ENCODE peak calls at places on chromosomes 13 and 19, in six cellular contexts. Y, M, Q, C, I and K are unnamed samples.

GRCh38 chr19:13159713-13160112 is 9.5 kb downstream of the IER2 start:
- DNase-seq in C (no peak), I (no peak), Y (no peak), M (no peak), Q (no peak), K (no peak)

GRCh38 chr19:38183227-38183914 is 40.7 kb downstream of the DPF1 start:
- DNase-seq in Q (no peak), Y (no peak), I (no peak), C (peak), M (no peak), K (peak)

GRCh38 chr19:11435833-11436313 is 438 bp downstream of the PRKCSH start:
- DNase-seq in M (no peak), Y (peak), Q (peak), I (peak), C (no peak), K (no peak)

GRCh38 chr19:48480151-48480475 is 10.9 kb downstream of the CYTH2 start:
- DNase-seq in C (peak), I (no peak), Q (peak), M (no peak), Y (peak), K (no peak)

GRCh38 chr13:65336106-65336603 is 1894.0 kb downstream of the PCDH9 start:
- DNase-seq in Q (no peak), I (no peak), Y (no peak), M (no peak), C (no peak), K (no peak)

GRCh38 chr19:47444388-47444821 is 25.1 kb upstream of the MEIS3 start:
- DNase-seq in C (no peak), I (peak), Y (no peak), M (no peak), Q (peak), K (no peak)

GRCh38 chr13:34459856-34460255 is 482.2 kb upstream of the NBEA start:
- DNase-seq in Q (no peak), I (no peak), M (no peak), C (no peak), Y (no peak), K (no peak)

GRCh38 chr13:86464193-86464592 is 665.0 kb upstream of the SLITRK6 start:
- DNase-seq in Q (no peak), C (no peak), I (no peak), M (no peak), Y (no peak), K (no peak)

GRCh38 chr19:46898731-46899130 is 37.9 kb downstream of the ARHGAP35 start:
- DNase-seq in C (no peak), Q (no peak), M (no peak), Y (no peak), I (peak), K (no peak)

GRCh38 chr13:103794526-103794925 is 728.3 kb upstream of the SLC10A2 start:
- DNase-seq in C (no peak), I (no peak), Y (no peak), M (no peak), Q (no peak), K (no peak)

GRCh38 chr19:8085606-8086464 is 33.3 kb downstream of the CCL25 start:
- DNase-seq in Q (peak), Y (peak), I (peak), M (no peak), C (no peak), K (no peak)

GRCh38 chr19:55348317-55349034 is 6.0 kb downstream of the COX6B2 start:
- DNase-seq in I (no peak), Y (no peak), Q (no peak), M (no peak), C (no peak), K (peak)

GRCh38 chr19:54248016-54248601 is 5.5 kb upstream of the LILRA6 start:
- DNase-seq in I (no peak), Y (peak), Q (peak), C (no peak), M (no peak), K (no peak)

GRCh38 chr19:45406957-45407375 is 522 bp downstream of the POLR1G start:
- DNase-seq in Y (no peak), M (no peak), C (no peak), I (peak), Q (peak), K (no peak)

GRCh38 chr19:17092696-17093095 is 17.1 kb downstream of the MYO9B start:
- DNase-seq in I (no peak), M (no peak), C (no peak), Y (no peak), Q (no peak), K (no peak)

GRCh38 chr19:45577111-45577905 is 7.3 kb downstream of the OPA3 start:
- DNase-seq in I (peak), C (peak), Y (peak), M (peak), Q (no peak), K (no peak)

GRCh38 chr19:41696402-41697197 is 8.5 kb upstream of the CEACAM7 start:
- DNase-seq in I (no peak), Q (peak), Y (peak), C (no peak), M (no peak), K (no peak)

GRCh38 chr13:41985788-41986508 is 25.0 kb upstream of the VWA8 start:
- DNase-seq in M (peak), Q (no peak), C (no peak), Y (no peak), I (no peak), K (no peak)

GRCh38 chr13:20301391-20302071 is 69.4 kb upstream of the GJB6 start:
- DNase-seq in I (no peak), Y (no peak), C (peak), Q (no peak), M (no peak), K (peak)

GRCh38 chr19:18708452-18709231 is 25.2 kb downstream of the CRTC1 start:
- DNase-seq in Q (no peak), Y (no peak), I (no peak), C (no peak), M (no peak), K (no peak)

GRCh38 chr13:111897178-111897845 is 169.6 kb upstream of the SOX1 start:
- DNase-seq in I (no peak), Y (no peak), C (no peak), M (no peak), Q (no peak), K (no peak)

GRCh38 chr19:33683881-33684549 is 62.3 kb downstream of the CHST8 start:
- DNase-seq in Q (peak), Y (peak), C (peak), M (no peak), I (peak), K (peak)

GRCh38 chr13:71922191-71922590 is 55.2 kb upstream of the DACH1 start:
- DNase-seq in I (no peak), C (no peak), M (no peak), Y (peak), Q (no peak), K (no peak)

GRCh38 chr19:47357788-47358680 is 8.9 kb downstream of the DHX34 start:
- DNase-seq in I (no peak), Y (no peak), Q (no peak), C (no peak), M (no peak), K (no peak)

GRCh38 chr19:27858981-27859581 is 1353.9 kb downstream of the UQCRFS1 start:
- DNase-seq in I (no peak), Q (no peak), M (no peak), Y (no peak), C (no peak), K (no peak)

GRCh38 chr19:49442354-49442753 is 1.0 kb upstream of the SLC17A7 start:
- DNase-seq in I (no peak), C (peak), Q (peak), Y (peak), M (no peak), K (no peak)

GRCh38 chr19:6718741-6719539 is 1.5 kb downstream of the C3 start:
- DNase-seq in C (no peak), Q (peak), Y (no peak), I (peak), M (no peak), K (no peak)

GRCh38 chr19:7722231-7722651 is 9.7 kb downstream of the CLEC4G start:
- DNase-seq in I (no peak), Y (no peak), M (no peak), Q (no peak), C (no peak), K (no peak)

GRCh38 chr13:26011996-26012688 is 39.7 kb downstream of the SHISA2 start:
- DNase-seq in I (no peak), Q (peak), M (no peak), Y (peak), C (peak), K (no peak)